ENCODE peak calls at places on chromosomes 1 and 21, in six cellular contexts. X is GM23338, U is HepG2, A is GM12878, Z is K562, J is H1. I is an unnamed sample.
A peak's percentile ranks its signal among the peaks of the same experiment; 100 is the strongest.

GRCh38 chr1:168507271-168507670 is 36.5 kb downstream of the XCL2 start:
- DNase-seq in A (no peak), U (no peak), X (no peak), J (no peak), Z (no peak), I (no peak)

GRCh38 chr21:29130234-29130993 is at the start of gene MAP3K7CL:
- DNase-seq in J (no peak), Z (no peak), X (no peak), U (no peak), A (no peak), I (no peak)

GRCh38 chr1:108034396-108034795 is 69.4 kb upstream of the VAV3 start:
- DNase-seq in Z (no peak), A (no peak), U (no peak), J (no peak), X (no peak), I (no peak)

GRCh38 chr1:47624531-47624930 is 186.7 kb downstream of the FOXD2 start:
- DNase-seq in A (no peak), X (peak; percentile 74), Z (peak; percentile 31), U (peak; percentile 27), J (peak; percentile 29), I (no peak)

GRCh38 chr1:14604414-14604813 is 5.9 kb downstream of the KAZN start:
- DNase-seq in U (no peak), A (no peak), J (no peak), Z (no peak), X (no peak), I (no peak)

GRCh38 chr1:21706151-21706835 is 37.1 kb upstream of the RAP1GAP start:
- DNase-seq in X (peak; percentile 75), Z (no peak), A (no peak), U (peak; percentile 25), J (peak; percentile 27), I (peak; percentile 31)

GRCh38 chr1:59947047-59947938 is 20.7 kb upstream of the CYP2J2 start:
- DNase-seq in J (no peak), U (peak; percentile 58), A (peak; percentile 4), X (peak; percentile 86), Z (peak; percentile 69), I (peak; percentile 58)

GRCh38 chr21:39441502-39442475 is 3.8 kb downstream of the LCA5L start:
- DNase-seq in X (peak; percentile 76), Z (peak; percentile 70), J (no peak), A (no peak), U (peak; percentile 45), I (peak; percentile 39)

GRCh38 chr1:48114596-48115384 is 107.7 kb upstream of the SLC5A9 start:
- DNase-seq in Z (no peak), X (no peak), A (no peak), U (peak; percentile 41), J (no peak), I (no peak)

GRCh38 chr1:12296623-12297022 is 66.8 kb downstream of the VPS13D start:
- DNase-seq in X (no peak), J (no peak), A (peak; percentile 34), Z (no peak), U (no peak), I (no peak)

GRCh38 chr1:50705041-50705440 is 255.0 kb downstream of the FAF1 start:
- DNase-seq in X (no peak), U (no peak), A (no peak), J (no peak), Z (no peak), I (no peak)

GRCh38 chr21:35011681-35012080 is 37.4 kb downstream of the RUNX1 start:
- DNase-seq in X (no peak), A (no peak), Z (no peak), J (no peak), U (no peak), I (no peak)

GRCh38 chr1:59115865-59116264 is 181.0 kb upstream of the FGGY start:
- DNase-seq in X (no peak), U (no peak), J (no peak), Z (no peak), A (no peak), I (no peak)

GRCh38 chr1:237814319-237814924 is 76.3 kb downstream of the ZP4 start:
- DNase-seq in X (peak; percentile 81), U (peak; percentile 5), A (no peak), Z (no peak), J (no peak), I (no peak)

GRCh38 chr1:202798792-202799331 is 9.4 kb downstream of the KDM5B start:
- DNase-seq in J (no peak), X (no peak), Z (no peak), U (no peak), A (no peak), I (no peak)

GRCh38 chr1:214506972-214507431 is 44.4 kb downstream of the PTPN14 start:
- DNase-seq in J (no peak), U (peak; percentile 93), X (peak; percentile 51), Z (no peak), A (no peak), I (no peak)

GRCh38 chr1:51515312-51515960 is 3.6 kb downstream of the EPS15 start:
- DNase-seq in Z (no peak), A (no peak), J (no peak), X (no peak), U (no peak), I (no peak)

GRCh38 chr1:152110365-152110859 is 4.8 kb downstream of the TCHH start:
- DNase-seq in A (no peak), Z (no peak), X (peak; percentile 64), J (no peak), U (no peak), I (peak; percentile 37)

GRCh38 chr1:219837274-219837993 is 90.9 kb downstream of the SLC30A10 start:
- DNase-seq in A (no peak), J (no peak), U (peak; percentile 59), Z (peak; percentile 60), X (peak; percentile 87), I (no peak)

GRCh38 chr1:198906739-198907422 is 268.0 kb downstream of the PTPRC start:
- DNase-seq in X (no peak), J (no peak), U (no peak), Z (no peak), A (no peak), I (no peak)

GRCh38 chr1:239987103-239987745 is 104.5 kb upstream of the FMN2 start:
- DNase-seq in Z (peak; percentile 45), X (peak; percentile 74), U (peak; percentile 28), J (no peak), A (no peak), I (peak; percentile 36)
- TF ChIP-seq CREB1 in Z (no peak), X (no peak), U (no peak), J (no peak), A (no peak), I (no peak)

GRCh38 chr1:112026018-112026417 is 36.5 kb upstream of the KCND3 start:
- DNase-seq in J (no peak), X (no peak), Z (no peak), U (no peak), A (no peak), I (no peak)

GRCh38 chr1:112017183-112017582 is 27.7 kb upstream of the KCND3 start:
- DNase-seq in U (no peak), X (no peak), Z (no peak), A (no peak), J (no peak), I (no peak)

GRCh38 chr1:112026501-112026900 is 37.0 kb upstream of the KCND3 start:
- DNase-seq in U (no peak), X (no peak), A (no peak), J (no peak), Z (no peak), I (no peak)

DNA sequence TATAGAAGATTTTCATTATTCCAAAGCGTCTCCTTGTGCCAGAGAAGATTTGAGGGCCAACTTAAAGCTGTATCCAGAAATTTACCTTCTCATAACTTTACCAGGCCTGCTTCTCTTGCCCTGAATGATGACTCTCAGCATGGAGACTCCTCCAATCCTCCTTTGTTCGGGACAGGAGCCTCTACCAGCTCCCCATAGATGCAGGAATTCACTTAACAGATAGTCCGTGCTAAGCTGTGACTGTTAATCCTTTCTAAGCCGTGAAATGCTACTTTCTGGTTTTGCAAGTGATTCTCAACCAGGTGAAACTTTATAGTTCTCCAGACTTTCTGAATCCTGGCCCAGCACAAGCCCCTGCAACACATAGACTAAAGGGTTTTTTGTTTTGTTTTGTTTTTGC is 31.8 kb upstream of the KCND3 start:
- DNase-seq in X (no peak), U (no peak), J (no peak), A (no peak), Z (no peak), I (no peak)
- TF ChIP-seq CREB1 in X (no peak), U (no peak), J (no peak), A (no peak), Z (no peak), I (no peak)

DNA sequence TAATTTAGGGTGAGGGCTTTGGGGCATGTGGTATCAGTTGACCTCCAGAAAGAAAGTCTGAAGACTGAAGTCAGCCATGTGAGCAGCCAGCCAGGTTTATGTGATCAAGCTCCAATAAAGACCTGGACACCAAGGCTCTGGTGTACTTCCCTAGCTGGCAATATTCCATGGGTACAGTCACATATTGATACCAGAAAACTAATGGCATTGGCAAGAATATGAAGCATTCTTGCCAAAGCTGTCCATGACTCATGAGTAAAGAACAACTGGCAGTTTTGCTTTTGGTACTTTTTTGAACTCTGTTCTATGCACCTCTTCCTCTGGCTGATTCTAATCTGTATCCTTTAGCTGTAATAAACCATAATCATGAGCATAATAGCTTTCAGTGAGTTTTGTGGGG is 415.3 kb upstream of the CAMK1G start:
- DNase-seq in J (no peak), Z (no peak), X (no peak), U (no peak), A (no peak), I (no peak)
- TF ChIP-seq CREB1 in J (no peak), Z (no peak), X (no peak), U (no peak), A (no peak), I (no peak)

GRCh38 chr21:24514081-24514733 is 1093.1 kb downstream of the MRPL39 start:
- DNase-seq in A (no peak), X (peak; percentile 9), U (no peak), J (no peak), Z (no peak), I (no peak)
- TF ChIP-seq CREB1 in A (no peak), X (no peak), U (no peak), J (no peak), Z (no peak), I (no peak)

GRCh38 chr1:211928993-211929637 is 98.6 kb upstream of the LPGAT1 start:
- DNase-seq in Z (peak; percentile 53), U (peak; percentile 84), J (no peak), A (no peak), X (peak; percentile 60), I (no peak)
- TF ChIP-seq CREB1 in Z (no peak), U (no peak), J (no peak), A (no peak), X (no peak), I (no peak)